ENCODE peak calls at places on chromosomes 5 and 9, in five cellular contexts. H is stimulated activated CD8-positive, alpha-beta memory T cell treated with anti-CD3 and anti-CD28 coated beads, Interleukin-12 subunit alpha, Interleukin-12 subunit beta, amount 100 ng/mL, for 4 hours; J is RWPE1; C is myocyte; Y is activated T-helper 1 cell treated with anti-CD3 and anti-CD28 coated beads, Interleukin-2, amount 50 U/mL, for 16 hours. T is an unnamed sample.

GRCh38 chr9:72292874-72293607 is 72.0 kb downstream of the ZFAND5 start:
- DNase-seq in H (no peak), C (no peak), J (no peak), Y (no peak), T (peak; percentile 19)

GRCh38 chr9:109640232-109641078 is 139.5 kb upstream of the PALM2AKAP2 start:
- DNase-seq in H (no peak), C (peak; percentile 83), J (peak; percentile 76), Y (no peak), T (no peak)

GRCh38 chr5:63240063-63240755 is 661.6 kb downstream of the LRRC70 start:
- DNase-seq in H (no peak), J (no peak), C (no peak), Y (no peak), T (no peak)

GRCh38 chr9:69097053-69097452 is 61.5 kb downstream of the FXN start:
- DNase-seq in C (peak; percentile 21), J (peak; percentile 81), H (no peak), Y (no peak), T (peak; percentile 92)

GRCh38 chr5:65774346-65774745 is 52.3 kb downstream of the NLN start:
- DNase-seq in J (peak; percentile 36), Y (no peak), C (peak; percentile 55), H (no peak), T (no peak)

GRCh38 chr9:130427326-130427725 is 17.4 kb upstream of the ASS1 start:
- DNase-seq in H (no peak), C (no peak), Y (no peak), J (no peak), T (no peak)

GRCh38 chr9:111891910-111892499 is 4.6 kb upstream of the UGCG start:
- DNase-seq in H (no peak), C (peak; percentile 87), J (peak; percentile 75), Y (no peak), T (no peak)

GRCh38 chr5:172926796-172927195 is 32.4 kb upstream of the RPL26L1 start:
- DNase-seq in J (no peak), H (no peak), Y (no peak), C (no peak), T (no peak)

GRCh38 chr9:3240651-3241268 is 285.0 kb downstream of the RFX3 start:
- DNase-seq in J (peak; percentile 26), H (peak; percentile 15), C (peak; percentile 66), Y (peak; percentile 33), T (peak; percentile 30)

GRCh38 chr5:52269853-52270252 is 517.9 kb upstream of the ITGA1 start:
- DNase-seq in J (no peak), H (no peak), Y (no peak), C (no peak), T (no peak)

GRCh38 chr5:9431496-9432258 is 114.2 kb downstream of the SEMA5A start:
- DNase-seq in Y (no peak), J (no peak), C (no peak), H (no peak), T (no peak)

GRCh38 chr5:10756539-10756938 is 4.5 kb downstream of the DAP start:
- DNase-seq in C (peak; percentile 64), J (no peak), H (no peak), Y (no peak), T (no peak)

GRCh38 chr5:36305571-36306326 is 4.0 kb upstream of the RANBP3L start:
- DNase-seq in H (no peak), C (peak; percentile 67), Y (no peak), J (peak; percentile 37), T (peak; percentile 13)

GRCh38 chr5:67085616-67086015 is 111.0 kb downstream of the CD180 start:
- DNase-seq in J (no peak), C (peak; percentile 48), H (no peak), Y (no peak), T (no peak)

GRCh38 chr9:129865668-129866320 is 30.5 kb downstream of the USP20 start:
- DNase-seq in J (no peak), C (no peak), H (no peak), Y (no peak), T (no peak)

GRCh38 chr5:43231977-43232376 is 40.0 kb downstream of the NIM1K start:
- DNase-seq in H (no peak), Y (no peak), C (peak; percentile 48), J (no peak), T (no peak)

GRCh38 chr5:33827885-33828284 is 63.9 kb downstream of the ADAMTS12 start:
- DNase-seq in Y (no peak), C (peak; percentile 57), J (no peak), H (no peak), T (no peak)

GRCh38 chr5:166618555-166618954 is 1672.9 kb upstream of the WWC1 start:
- DNase-seq in J (no peak), H (no peak), Y (no peak), C (no peak), T (no peak)

GRCh38 chr5:932628-933250 is 40.1 kb downstream of the TRIP13 start:
- DNase-seq in Y (no peak), H (no peak), J (no peak), C (peak; percentile 81), T (no peak)

GRCh38 chr5:61805101-61805500 is 473.0 kb downstream of the ZSWIM6 start:
- DNase-seq in C (peak; percentile 41), H (no peak), J (peak; percentile 87), Y (no peak), T (no peak)

GRCh38 chr5:1161832-1162229 is 39.6 kb upstream of the SLC6A19 start:
- DNase-seq in J (peak; percentile 63), H (no peak), C (peak; percentile 67), Y (no peak), T (no peak)

GRCh38 chr5:98698359-98698758 is 75.1 kb upstream of the RGMB start:
- DNase-seq in Y (no peak), C (no peak), J (no peak), H (no peak), T (no peak)

GRCh38 chr9:109751253-109751652 is 28.7 kb upstream of the PALM2AKAP2 start:
- DNase-seq in J (no peak), C (no peak), Y (no peak), H (no peak), T (no peak)

GRCh38 chr5:134552301-134552700 is 26.8 kb downstream of the JADE2 start:
- DNase-seq in J (peak; percentile 78), Y (no peak), C (peak; percentile 45), H (no peak), T (peak; percentile 85)

GRCh38 chr9:135123145-135123544 is 35.7 kb downstream of the OLFM1 start:
- DNase-seq in Y (no peak), J (no peak), C (no peak), H (no peak), T (no peak)